ENCODE peak calls at places on chromosomes 7 and 10, in four cellular contexts. F is IMR-90, G is K562, N is HepG2. P is an unnamed sample.

GRCh38 chr10:23363788-23364135 is 19.2 kb upstream of the C10orf67 start:
- DNase-seq in F (no peak), G (no peak), N (no peak), P (no peak)

GRCh38 chr10:121442086-121442485 is 156.2 kb downstream of the FGFR2 start:
- DNase-seq in F (no peak), G (no peak), N (no peak), P (no peak)

GRCh38 chr7:44755698-44756627 is 7.3 kb downstream of the ZMIZ2 start:
- DNase-seq in F (no peak), G (no peak), N (no peak), P (no peak)

GRCh38 chr7:3282457-3282856 is 18.6 kb upstream of the SDK1 start:
- DNase-seq in F (no peak), G (no peak), N (no peak), P (no peak)

GRCh38 chr10:123392182-123392930 is 238.2 kb downstream of the BUB3 start:
- DNase-seq in F (no peak), G (no peak), N (no peak), P (no peak)

GRCh38 chr7:13327669-13328068 is 640.2 kb downstream of the ARL4A start:
- DNase-seq in F (peak), G (no peak), N (no peak), P (no peak)

GRCh38 chr10:88794731-88795130 is 7.8 kb upstream of the LIPM start:
- DNase-seq in F (no peak), G (no peak), N (no peak), P (no peak)

GRCh38 chr7:681551-682307 is 44.8 kb upstream of the DNAAF5 start:
- DNase-seq in F (no peak), G (no peak), N (no peak), P (no peak)

GRCh38 chr7:16915405-16915804 is 33.6 kb upstream of the AGR3 start:
- DNase-seq in F (peak), G (no peak), N (no peak), P (no peak)

GRCh38 chr7:16171928-16172327 is 249.4 kb downstream of the CRPPA start:
- DNase-seq in F (peak), G (no peak), N (no peak), P (no peak)

GRCh38 chr7:10022957-10023356 is 950.7 kb upstream of the PHF14 start:
- DNase-seq in F (no peak), G (no peak), N (no peak), P (no peak)

GRCh38 chr7:155466142-155466813 is 8.3 kb downstream of the EN2 start:
- DNase-seq in F (no peak), G (no peak), N (no peak), P (no peak)

GRCh38 chr10:113445736-113446135 is 107.1 kb upstream of the HABP2 start:
- DNase-seq in F (no peak), G (no peak), N (no peak), P (no peak)

GRCh38 chr7:138307633-138308032 is 152.4 kb upstream of the TRIM24 start:
- DNase-seq in F (no peak), G (no peak), N (no peak), P (no peak)

GRCh38 chr10:36181421-36181820 is 539.3 kb upstream of the FZD8 start:
- DNase-seq in F (peak), G (no peak), N (no peak), P (no peak)

GRCh38 chr10:34723746-34724145 is 91.3 kb downstream of the PARD3 start:
- DNase-seq in F (peak), G (no peak), N (peak), P (no peak)

GRCh38 chr10:70729763-70730357 is 55.3 kb downstream of the TBATA start:
- DNase-seq in F (no peak), G (no peak), N (no peak), P (no peak)

GRCh38 chr7:35032166-35032565 is 5.1 kb downstream of the DPY19L1 start:
- DNase-seq in F (no peak), G (no peak), N (peak), P (no peak)

GRCh38 chr7:17209101-17209500 is 89.4 kb upstream of the AHR start:
- DNase-seq in F (no peak), G (no peak), N (no peak), P (no peak)

GRCh38 chr7:51141451-51141971 is 175.1 kb downstream of the COBL start:
- DNase-seq in F (peak), G (no peak), N (no peak), P (peak)

GRCh38 chr7:20532841-20533240 is 82.6 kb upstream of the ABCB5 start:
- DNase-seq in F (no peak), G (no peak), N (no peak), P (no peak)

GRCh38 chr10:60594476-60595051 is 183.7 kb upstream of the CDK1 start:
- DNase-seq in F (peak), G (no peak), N (no peak), P (no peak)

GRCh38 chr7:18663321-18663720 is 167.8 kb downstream of the HDAC9 start:
- DNase-seq in F (no peak), G (no peak), N (no peak), P (no peak)

GRCh38 chr7:41107938-41108448 is 594.9 kb downstream of the INHBA start:
- DNase-seq in F (peak), G (no peak), N (peak), P (peak)

GRCh38 chr10:30182191-30183075 is 123.0 kb upstream of the JCAD start:
- DNase-seq in F (peak), G (no peak), N (peak), P (peak)

GRCh38 chr7:137032436-137032835 is 164.0 kb downstream of the CHRM2 start:
- DNase-seq in F (peak), G (no peak), N (no peak), P (no peak)

GRCh38 chr10:86635402-86635801 is 18.9 kb upstream of the OPN4 start:
- DNase-seq in F (peak), G (no peak), N (no peak), P (no peak)

GRCh38 chr7:47470567-47471357 is 111.1 kb downstream of the TNS3 start:
- DNase-seq in F (no peak), G (no peak), N (peak), P (peak)

GRCh38 chr7:42993038-42993437 is 60.9 kb downstream of the MRPL32 start:
- DNase-seq in F (no peak), G (no peak), N (peak), P (no peak)

GRCh38 chr10:131694168-131694962 is 206.4 kb upstream of the PPP2R2D start:
- DNase-seq in F (no peak), G (no peak), N (no peak), P (no peak)

GRCh38 chr10:77165445-77166316 is 471.9 kb downstream of the KCNMA1 start:
- DNase-seq in F (peak), G (peak), N (peak), P (peak)
- TF ChIP-seq USF2 in F (no peak), G (no peak), N (no peak), P (no peak)

DNA sequence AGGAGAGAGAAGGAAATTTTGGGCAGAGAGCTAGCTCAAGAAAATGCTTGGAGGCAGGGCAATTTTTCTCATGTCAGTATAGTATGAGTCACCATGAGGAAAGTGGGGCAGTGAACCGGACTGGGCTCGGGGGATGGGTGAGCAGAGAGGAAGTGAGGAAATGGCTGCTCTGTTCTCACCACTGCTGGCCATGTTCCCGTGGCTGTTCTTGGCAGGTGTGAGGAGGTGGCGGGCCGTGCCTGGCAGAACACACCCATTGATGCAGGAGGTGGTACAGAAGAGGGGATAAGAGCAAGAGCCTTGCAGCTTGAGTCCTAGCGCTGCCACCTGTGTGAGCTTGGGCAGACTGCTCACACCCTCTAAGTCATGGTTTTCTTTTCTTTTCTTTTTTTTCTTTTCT is 304.4 kb upstream of the LYZL1 start:
- DNase-seq in F (peak), G (peak), N (peak), P (peak)
- TF ChIP-seq MAZ in F (peak), G (peak), N (no peak), P (no peak)

GRCh38 chr7:150800576-150801241 is at the start of gene TMEM176A:
- DNase-seq in F (no peak), G (no peak), N (no peak), P (no peak)
- TF ChIP-seq USF2 in F (no peak), G (no peak), N (no peak), P (no peak)

GRCh38 chr10:7667262-7668141 is 736 bp upstream of the ITIH5 start:
- DNase-seq in F (no peak), G (peak), N (peak), P (no peak)
- TF ChIP-seq MAZ in F (no peak), G (no peak), N (no peak), P (no peak)

GRCh38 chr10:78413294-78414055 is 379.8 kb downstream of the RPS24 start:
- DNase-seq in F (peak), G (no peak), N (no peak), P (no peak)

GRCh38 chr10:78414380-78414779 is 380.7 kb downstream of the RPS24 start:
- DNase-seq in F (no peak), G (no peak), N (no peak), P (no peak)

GRCh38 chr10:78412605-78413004 is 378.9 kb downstream of the RPS24 start:
- DNase-seq in F (no peak), G (no peak), N (no peak), P (no peak)

GRCh38 chr10:78410046-78410965 is 376.6 kb downstream of the RPS24 start:
- DNase-seq in F (no peak), G (no peak), N (no peak), P (no peak)

DNA sequence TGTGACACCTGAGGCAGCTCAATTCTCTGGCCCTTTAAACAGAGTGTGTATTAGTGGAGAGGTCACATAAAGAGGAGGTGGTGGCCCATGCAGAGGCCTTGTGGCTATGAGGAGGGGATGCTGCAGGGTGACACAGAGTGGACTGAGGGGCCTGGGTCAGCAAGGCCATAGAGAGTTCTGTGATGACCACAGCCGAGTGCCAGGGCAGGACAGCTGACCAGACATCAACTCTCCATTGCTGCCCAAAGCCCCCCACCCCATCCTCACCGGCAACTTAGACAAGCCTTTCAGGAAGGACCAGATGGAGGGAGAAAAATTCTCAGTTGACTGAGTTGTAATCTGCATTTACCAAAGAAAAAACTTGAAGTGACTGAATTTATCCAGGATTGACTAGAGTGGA is 378.1 kb downstream of the RPS24 start:
- DNase-seq in F (no peak), G (no peak), N (no peak), P (no peak)
- TF ChIP-seq USF2 in F (no peak), G (no peak), N (no peak), P (no peak)

DNA sequence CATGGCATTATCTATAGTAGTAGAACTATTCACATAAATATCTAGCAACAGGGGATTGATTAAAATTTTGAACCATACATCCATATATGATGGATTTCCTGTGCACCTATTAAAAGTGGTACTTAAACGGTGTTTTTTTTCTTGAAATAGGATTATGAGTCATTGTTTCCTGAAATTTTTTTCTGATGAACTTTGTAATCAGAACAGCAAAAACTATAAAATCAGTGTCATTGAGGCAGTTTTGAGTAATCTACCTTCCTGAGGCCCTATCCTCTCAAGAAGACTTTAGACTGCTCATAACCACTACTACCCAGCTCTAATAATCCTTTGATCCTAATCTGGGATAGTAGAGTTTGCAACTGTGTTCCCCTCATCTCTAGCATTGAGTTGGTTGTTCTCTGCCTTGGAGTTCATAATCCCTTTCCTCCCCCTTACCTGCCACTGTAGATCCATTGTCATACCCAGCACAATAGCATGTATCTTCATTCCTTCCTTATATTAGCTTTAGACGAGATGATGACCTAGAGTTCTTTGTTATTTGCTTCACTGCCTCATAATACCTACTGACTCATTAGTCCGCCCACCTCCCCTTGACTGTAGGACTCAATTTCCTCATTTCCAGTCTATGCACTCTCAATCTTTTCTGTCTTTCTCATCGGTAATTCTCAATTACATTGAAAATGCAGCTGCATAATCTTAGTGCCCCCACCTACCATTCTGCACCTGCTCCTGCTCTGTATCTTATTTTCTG is 133.4 kb downstream of the LRRC4 start:
- DNase-seq in F (peak), G (no peak), N (no peak), P (no peak)
- TF ChIP-seq MAZ in F (no peak), G (no peak), N (no peak), P (no peak)

DNA sequence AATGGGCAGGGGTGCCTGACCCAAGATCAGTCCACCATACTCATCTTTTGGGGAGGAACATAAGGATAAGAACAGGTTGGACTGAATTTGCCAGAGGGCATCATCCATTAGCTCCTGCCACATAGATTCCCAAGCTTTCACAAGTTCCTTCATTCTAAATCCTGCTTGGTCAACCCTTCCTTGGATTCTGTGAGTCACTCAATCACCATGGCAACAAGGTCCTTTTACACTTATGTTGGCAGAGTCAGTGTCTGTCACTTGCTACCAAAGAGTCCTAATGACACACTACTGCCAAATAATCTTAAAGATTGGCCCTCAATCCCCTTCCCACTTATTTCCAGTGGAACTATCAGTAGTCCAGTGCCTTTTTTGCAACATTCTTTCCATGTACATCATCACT is 5.0 kb upstream of the LGI1 start:
- DNase-seq in F (peak), G (no peak), N (no peak), P (peak)
- TF ChIP-seq USF2 in F (no peak), G (no peak), N (no peak), P (no peak)

P was measured in A549.